ENCODE peak calls at places on chromosomes 7 and 10, in six cellular contexts. Z is neural progenitor cell; E is OCI-LY7; A is CD4-positive, alpha-beta memory T cell; F is Panc1; R is CD8-positive, alpha-beta T cell. G is an unnamed sample. For H3K36me3, the result is how much of the 10 kb centered on the place peaks cover.

GRCh38 chr7:128194533-128195282 is 46.4 kb upstream of the LEP start:
- DNase-seq in Z (no peak), E (peak), A (no peak), F (no peak), R (no peak), G (no peak)

GRCh38 chr7:1454471-1455065 is 4.7 kb downstream of the MICALL2 start:
- DNase-seq in Z (no peak), E (no peak), A (no peak), F (no peak), R (no peak), G (no peak)

GRCh38 chr10:24707445-24707844 is 16.2 kb downstream of the ARHGAP21 start:
- DNase-seq in Z (no peak), E (no peak), A (no peak), F (no peak), R (no peak), G (no peak)

GRCh38 chr7:2616973-2617709 is 14.6 kb upstream of the TTYH3 start:
- DNase-seq in Z (peak), E (no peak), A (no peak), F (no peak), R (no peak), G (no peak)

GRCh38 chr7:150909192-150909591 is 56.9 kb downstream of the AOC1 start:
- DNase-seq in Z (no peak), E (no peak), A (peak), F (no peak), R (peak), G (no peak)

GRCh38 chr7:36795451-36796021 is 71.2 kb upstream of the AOAH start:
- DNase-seq in Z (no peak), E (no peak), A (peak), F (no peak), R (no peak), G (no peak)

GRCh38 chr10:29409241-29410051 is 120.6 kb downstream of the LYZL1 start:
- DNase-seq in Z (no peak), E (no peak), A (peak), F (peak), R (peak), G (peak)

GRCh38 chr10:26251925-26252324 is 35.4 kb downstream of the GAD2 start:
- DNase-seq in Z (no peak), E (no peak), A (no peak), F (no peak), R (no peak), G (no peak)

GRCh38 chr10:12566161-12567115 is 217.1 kb downstream of the CAMK1D start:
- DNase-seq in Z (no peak), E (no peak), A (no peak), F (no peak), R (no peak), G (no peak)

GRCh38 chr7:135939268-135939667 is 37.9 kb downstream of the MTPN start:
- DNase-seq in Z (peak), E (no peak), A (no peak), F (no peak), R (no peak), G (no peak)

GRCh38 chr10:27482984-27483956 is 20.8 kb upstream of the RAB18 start:
- DNase-seq in Z (no peak), E (no peak), A (no peak), F (no peak), R (no peak), G (no peak)

GRCh38 chr10:119301397-119301796 is 94.0 kb downstream of the GRK5 start:
- DNase-seq in Z (no peak), E (peak), A (peak), F (no peak), R (peak), G (no peak)

GRCh38 chr7:47282790-47283496 is 299.0 kb downstream of the TNS3 start:
- DNase-seq in Z (no peak), E (no peak), A (no peak), F (no peak), R (no peak), G (no peak)
- H3K36me3 ChIP-seq in Z (under half), E (under half), A (under half), F (half or more), R (under half), G (under half)

GRCh38 chr7:27751888-27752660 is 12.1 kb downstream of the TAX1BP1 start:
- DNase-seq in Z (no peak), E (no peak), A (no peak), F (no peak), R (no peak), G (no peak)
- H3K36me3 ChIP-seq in Z (under half), E (half or more), A (under half), F (under half), R (half or more), G (under half)

GRCh38 chr10:43678654-43679053 is 30.0 kb upstream of the ZNF32 start:
- DNase-seq in Z (no peak), E (no peak), A (no peak), F (no peak), R (no peak), G (no peak)
- H3K36me3 ChIP-seq in Z (under half), E (under half), A (under half), F (under half), R (under half), G (under half)

GRCh38 chr10:59793924-59794323 is 40.7 kb upstream of the MRLN start:
- DNase-seq in Z (no peak), E (no peak), A (no peak), F (no peak), R (no peak), G (no peak)
- H3K36me3 ChIP-seq in Z (under half), E (half or more), A (under half), F (under half), R (under half), G (under half)

DNA sequence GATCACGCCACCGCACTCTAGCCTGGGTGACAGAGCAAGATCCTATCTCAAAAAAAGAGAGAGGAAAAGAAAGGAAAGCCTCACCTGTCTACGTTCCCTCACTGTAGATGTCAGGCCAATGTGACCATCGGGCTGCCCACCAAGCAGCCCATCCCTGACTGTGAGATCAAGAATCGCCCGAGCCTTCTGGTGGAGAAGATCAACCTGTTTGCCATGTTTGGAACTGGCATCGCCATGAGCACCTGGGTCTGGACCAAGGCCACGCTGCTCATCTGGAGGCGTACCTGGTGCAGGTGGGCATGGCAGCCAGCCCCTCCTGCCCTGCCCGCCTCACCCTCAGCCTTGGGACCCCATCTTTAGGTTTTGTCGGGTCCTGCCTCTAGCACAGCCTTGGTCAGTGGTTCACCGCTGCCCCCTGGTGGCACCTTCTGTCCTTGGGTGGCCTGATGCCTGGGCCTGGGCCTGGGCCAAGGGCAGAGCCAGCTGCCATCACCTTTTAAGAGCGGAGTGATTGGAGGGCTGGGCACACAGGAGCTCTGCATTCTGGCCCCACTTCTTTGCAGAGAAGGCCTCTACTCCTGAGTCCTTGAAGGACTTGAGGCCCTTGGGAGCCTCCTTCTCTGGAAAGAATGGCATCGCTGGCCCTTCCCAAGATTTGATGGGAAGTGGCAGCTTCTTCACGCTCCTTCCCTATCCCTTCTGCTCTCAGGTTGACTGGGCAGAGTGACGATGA is 14.4 kb upstream of the AHCYL2 start:
- DNase-seq in Z (peak), E (peak), A (peak), F (no peak), R (peak), G (peak)
- H3K36me3 ChIP-seq in Z (under half), E (under half), A (under half), F (under half), R (under half), G (under half)

GRCh38 chr7:155107126-155107525 is 37.0 kb downstream of the HTR5A start:
- DNase-seq in Z (peak), E (no peak), A (no peak), F (no peak), R (no peak), G (no peak)
- H3K36me3 ChIP-seq in Z (under half), E (under half), A (under half), F (under half), R (under half), G (under half)

GRCh38 chr7:47722126-47722525 is 140.2 kb upstream of the TNS3 start:
- DNase-seq in Z (no peak), E (no peak), A (no peak), F (no peak), R (no peak), G (no peak)

GRCh38 chr7:47720141-47720906 is 138.4 kb upstream of the TNS3 start:
- DNase-seq in Z (no peak), E (peak), A (no peak), F (no peak), R (no peak), G (no peak)

GRCh38 chr7:47721670-47722069 is 139.8 kb upstream of the TNS3 start:
- DNase-seq in Z (no peak), E (peak), A (no peak), F (no peak), R (no peak), G (no peak)

GRCh38 chr7:47719675-47720074 is 137.8 kb upstream of the TNS3 start:
- DNase-seq in Z (no peak), E (no peak), A (no peak), F (no peak), R (no peak), G (no peak)

DNA sequence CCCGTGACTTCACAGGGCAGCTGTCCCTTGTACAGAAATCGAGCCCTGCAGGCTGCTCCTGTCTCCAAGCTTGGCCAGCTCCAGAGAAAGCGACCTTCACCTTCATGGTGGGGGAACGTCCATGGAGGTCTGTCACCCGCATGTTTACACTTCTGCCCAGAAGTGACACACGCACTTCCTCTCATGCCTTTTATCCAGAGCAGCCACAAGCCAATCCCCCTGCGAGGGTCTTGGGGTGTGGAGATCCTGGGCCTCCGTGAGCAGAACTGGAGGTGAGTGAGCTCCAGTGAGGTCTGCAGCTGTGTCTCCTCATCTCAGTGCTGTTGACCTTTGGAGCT is 139.0 kb upstream of the TNS3 start:
- DNase-seq in Z (no peak), E (no peak), A (no peak), F (no peak), R (no peak), G (no peak)
- H3K36me3 ChIP-seq in Z (under half), E (under half), A (under half), F (under half), R (under half), G (under half)

G was measured in GM06990.